ENCODE peak calls at places on chromosomes 1 and 21, in six cellular contexts. One of them, this sample, is unnamed.
A peak's percentile ranks its signal among the peaks of the same experiment; 100 is the strongest.

GRCh38 chr21:32574946-32575925 is 10.1 kb downstream of the TCP10L start:
- DNase-seq in K562: no peak
- DNase-seq in SK-N-SH: no peak
- DNase-seq in HCT116: no peak
- DNase-seq in GM12878: no peak
- DNase-seq in HepG2: no peak
- DNase-seq in this sample: no peak

GRCh38 chr1:47418681-47419272 is 2.7 kb downstream of the FOXE3 start:
- DNase-seq in K562: no peak
- DNase-seq in SK-N-SH: no peak
- DNase-seq in HCT116: no peak
- DNase-seq in GM12878: no peak
- DNase-seq in HepG2: no peak
- DNase-seq in this sample: no peak

GRCh38 chr1:201009967-201010645 is 13.4 kb downstream of the KIF21B start:
- DNase-seq in K562: no peak
- DNase-seq in SK-N-SH: no peak
- DNase-seq in HCT116: no peak
- DNase-seq in GM12878: no peak
- DNase-seq in HepG2: no peak
- DNase-seq in this sample: no peak

GRCh38 chr1:218027152-218027551 is 257.9 kb upstream of the RRP15 start:
- DNase-seq in K562: no peak
- DNase-seq in SK-N-SH: no peak
- DNase-seq in HCT116: no peak
- DNase-seq in GM12878: no peak
- DNase-seq in HepG2: no peak
- DNase-seq in this sample: no peak

GRCh38 chr1:6743189-6744101 is 41.8 kb upstream of the CAMTA1 start:
- DNase-seq in K562: no peak
- DNase-seq in SK-N-SH: no peak
- DNase-seq in HCT116: no peak
- DNase-seq in GM12878: peak; percentile 28
- DNase-seq in HepG2: no peak
- DNase-seq in this sample: no peak

GRCh38 chr1:65020774-65021173 is 54.4 kb upstream of the JAK1 start:
- DNase-seq in K562: no peak
- DNase-seq in SK-N-SH: no peak
- DNase-seq in HCT116: no peak
- DNase-seq in GM12878: no peak
- DNase-seq in HepG2: peak; percentile 30
- DNase-seq in this sample: no peak

GRCh38 chr1:18618546-18619466 is 11.8 kb upstream of the PAX7 start:
- DNase-seq in K562: no peak
- DNase-seq in SK-N-SH: no peak
- DNase-seq in HCT116: peak; percentile 38
- DNase-seq in GM12878: no peak
- DNase-seq in HepG2: peak; percentile 10
- DNase-seq in this sample: no peak

GRCh38 chr1:119506941-119507340 is at the start of gene HSD3B1:
- DNase-seq in K562: no peak
- DNase-seq in SK-N-SH: no peak
- DNase-seq in HCT116: no peak
- DNase-seq in GM12878: no peak
- DNase-seq in HepG2: no peak
- DNase-seq in this sample: no peak

GRCh38 chr1:151837841-151838490 is 1.7 kb downstream of the C2CD4D start:
- DNase-seq in K562: no peak
- DNase-seq in SK-N-SH: no peak
- DNase-seq in HCT116: no peak
- DNase-seq in GM12878: no peak
- DNase-seq in HepG2: no peak
- DNase-seq in this sample: no peak

GRCh38 chr1:150243003-150243402 is 7.1 kb upstream of the ANP32E start:
- DNase-seq in K562: no peak
- DNase-seq in SK-N-SH: no peak
- DNase-seq in HCT116: no peak
- DNase-seq in GM12878: no peak
- DNase-seq in HepG2: no peak
- DNase-seq in this sample: no peak

GRCh38 chr1:51962486-51963356 is 27.8 kb downstream of the RAB3B start:
- DNase-seq in K562: no peak
- DNase-seq in SK-N-SH: no peak
- DNase-seq in HCT116: no peak
- DNase-seq in GM12878: peak; percentile 20
- DNase-seq in HepG2: no peak
- DNase-seq in this sample: no peak

GRCh38 chr1:230268371-230269170 is 157.6 kb downstream of the PGBD5 start:
- DNase-seq in K562: peak; percentile 54
- DNase-seq in SK-N-SH: peak; percentile 90
- DNase-seq in HCT116: peak; percentile 6
- DNase-seq in GM12878: no peak
- DNase-seq in HepG2: peak; percentile 56
- DNase-seq in this sample: no peak

GRCh38 chr1:19730232-19730631 is 65.6 kb downstream of the HTR6 start:
- DNase-seq in K562: no peak
- DNase-seq in SK-N-SH: no peak
- DNase-seq in HCT116: no peak
- DNase-seq in GM12878: no peak
- DNase-seq in HepG2: no peak
- DNase-seq in this sample: no peak

GRCh38 chr1:106480629-106481028 is 575.8 kb upstream of the PRMT6 start:
- DNase-seq in K562: no peak
- DNase-seq in SK-N-SH: no peak
- DNase-seq in HCT116: no peak
- DNase-seq in GM12878: no peak
- DNase-seq in HepG2: no peak
- DNase-seq in this sample: no peak

GRCh38 chr1:236033336-236033735 is 31.6 kb downstream of the NID1 start:
- DNase-seq in K562: no peak
- DNase-seq in SK-N-SH: no peak
- DNase-seq in HCT116: no peak
- DNase-seq in GM12878: no peak
- DNase-seq in HepG2: no peak
- DNase-seq in this sample: no peak

GRCh38 chr1:155989992-155990325 is 11.6 kb upstream of the ARHGEF2 start:
- DNase-seq in K562: no peak
- DNase-seq in SK-N-SH: no peak
- DNase-seq in HCT116: no peak
- DNase-seq in GM12878: no peak
- DNase-seq in HepG2: no peak
- DNase-seq in this sample: no peak

DNA sequence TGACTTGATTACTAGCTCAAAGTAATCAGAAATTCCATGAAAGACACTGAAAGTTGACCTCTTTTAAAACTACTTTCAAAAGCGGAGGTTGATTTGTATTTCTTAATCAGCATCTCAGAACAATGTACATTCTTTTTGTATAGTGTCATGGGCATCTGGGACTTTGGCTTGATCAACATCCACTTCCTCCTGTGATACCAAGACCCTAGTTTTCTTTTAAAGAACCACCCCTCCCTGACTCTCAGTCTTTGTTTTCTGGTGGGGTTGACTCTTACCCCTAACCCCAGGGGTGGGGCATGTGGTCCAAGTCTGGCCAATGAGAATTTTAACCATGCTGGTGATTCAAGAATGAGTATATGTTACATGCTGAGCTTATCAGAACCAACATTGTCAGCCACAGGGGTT is 21.7 kb upstream of the IRF2BP2 start:
- DNase-seq in K562: no peak
- DNase-seq in SK-N-SH: no peak
- DNase-seq in HCT116: no peak
- DNase-seq in GM12878: no peak
- DNase-seq in HepG2: peak; percentile 90
- DNase-seq in this sample: no peak
- TF ChIP-seq REST in K562: no peak
- TF ChIP-seq REST in SK-N-SH: no peak
- TF ChIP-seq REST in HCT116: no peak
- TF ChIP-seq REST in GM12878: no peak
- TF ChIP-seq REST in HepG2: no peak
- TF ChIP-seq REST in this sample: no peak

DNA sequence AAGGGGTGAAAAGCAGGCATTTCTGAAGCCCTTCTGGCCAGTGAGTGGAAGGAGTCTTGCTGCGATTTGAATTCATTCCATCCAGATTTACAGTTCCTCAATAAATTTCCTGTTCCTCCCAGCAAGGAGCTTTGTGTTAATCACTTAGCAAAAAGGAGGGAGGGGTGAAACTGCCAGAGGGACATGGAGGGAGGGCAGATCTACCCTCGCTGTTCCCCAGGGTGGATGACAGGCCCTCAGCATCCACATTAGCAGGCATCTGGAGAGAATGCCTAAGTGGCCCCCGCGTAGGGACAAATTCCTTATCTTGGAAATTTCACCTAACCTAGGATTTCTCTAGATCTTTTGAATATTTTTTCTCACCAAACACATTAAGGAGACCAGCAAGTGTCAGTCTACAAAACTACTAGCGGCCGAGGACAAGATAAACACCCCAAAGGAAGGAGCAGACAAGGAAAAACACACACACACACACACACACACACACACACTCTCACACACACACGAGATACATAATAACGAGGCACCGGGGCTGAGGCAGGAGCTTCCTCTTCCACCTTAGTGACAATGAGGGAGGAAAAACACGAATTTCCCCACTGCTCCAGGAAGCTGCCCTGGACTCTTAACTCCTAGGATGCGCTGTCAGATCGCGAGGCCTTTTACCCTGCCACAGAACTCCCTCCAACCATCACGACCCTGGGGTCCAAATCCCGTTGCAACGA is 983 bp downstream of the ETV3 start:
- DNase-seq in K562: peak; percentile 32
- DNase-seq in SK-N-SH: peak; percentile 45
- DNase-seq in HCT116: no peak
- DNase-seq in GM12878: no peak
- DNase-seq in HepG2: no peak
- DNase-seq in this sample: no peak
- TF ChIP-seq SIN3A in K562: no peak
- TF ChIP-seq SIN3A in SK-N-SH: no peak
- TF ChIP-seq SIN3A in HCT116: no peak
- TF ChIP-seq SIN3A in GM12878: peak; percentile 16
- TF ChIP-seq SIN3A in HepG2: no peak
- TF ChIP-seq SIN3A in this sample: no peak

DNA sequence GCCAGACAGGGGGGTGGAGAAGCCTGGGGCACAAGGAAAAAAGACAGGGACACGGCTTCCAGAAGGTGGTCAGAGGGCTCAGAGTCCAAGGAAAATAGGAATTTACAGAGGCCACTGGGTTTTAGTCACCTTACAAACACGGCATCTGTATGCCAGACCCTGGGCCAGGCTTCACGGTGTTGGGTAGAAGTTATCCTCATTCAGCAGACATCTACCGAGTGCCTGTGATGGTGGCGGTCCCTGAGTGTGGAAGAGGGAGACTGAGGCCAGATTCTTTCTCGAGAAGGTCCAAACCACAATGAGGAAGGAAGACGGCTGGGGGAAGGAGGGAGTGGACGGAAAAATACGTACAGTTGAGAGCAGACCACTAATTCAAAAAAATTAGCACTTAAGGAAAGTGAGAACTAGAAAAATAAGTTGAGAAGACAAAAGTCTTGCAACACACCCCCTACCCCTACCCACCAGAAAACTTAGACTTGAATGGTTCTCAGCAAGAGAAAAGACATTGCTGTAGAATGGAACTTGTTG is 864 bp upstream of the BTG2 start:
- DNase-seq in K562: no peak
- DNase-seq in SK-N-SH: no peak
- DNase-seq in HCT116: no peak
- DNase-seq in GM12878: no peak
- DNase-seq in HepG2: no peak
- DNase-seq in this sample: no peak
- TF ChIP-seq REST in K562: no peak
- TF ChIP-seq REST in SK-N-SH: no peak
- TF ChIP-seq REST in HCT116: no peak
- TF ChIP-seq REST in GM12878: no peak
- TF ChIP-seq REST in HepG2: no peak
- TF ChIP-seq REST in this sample: no peak

GRCh38 chr21:37936010-37936785 is 19.9 kb upstream of the KCNJ6 start:
- DNase-seq in K562: no peak
- DNase-seq in SK-N-SH: no peak
- DNase-seq in HCT116: no peak
- DNase-seq in GM12878: no peak
- DNase-seq in HepG2: no peak
- DNase-seq in this sample: no peak
- TF ChIP-seq SIN3A in K562: no peak
- TF ChIP-seq SIN3A in SK-N-SH: no peak
- TF ChIP-seq SIN3A in HCT116: no peak
- TF ChIP-seq SIN3A in GM12878: no peak
- TF ChIP-seq SIN3A in HepG2: no peak
- TF ChIP-seq SIN3A in this sample: no peak

GRCh38 chr1:240888787-240889048 is 276.8 kb upstream of the GREM2 start:
- DNase-seq in K562: no peak
- DNase-seq in SK-N-SH: no peak
- DNase-seq in HCT116: no peak
- DNase-seq in GM12878: no peak
- DNase-seq in HepG2: no peak
- DNase-seq in this sample: no peak

GRCh38 chr1:240883490-240883889 is 271.5 kb upstream of the GREM2 start:
- DNase-seq in K562: no peak
- DNase-seq in SK-N-SH: no peak
- DNase-seq in HCT116: no peak
- DNase-seq in GM12878: no peak
- DNase-seq in HepG2: no peak
- DNase-seq in this sample: no peak

DNA sequence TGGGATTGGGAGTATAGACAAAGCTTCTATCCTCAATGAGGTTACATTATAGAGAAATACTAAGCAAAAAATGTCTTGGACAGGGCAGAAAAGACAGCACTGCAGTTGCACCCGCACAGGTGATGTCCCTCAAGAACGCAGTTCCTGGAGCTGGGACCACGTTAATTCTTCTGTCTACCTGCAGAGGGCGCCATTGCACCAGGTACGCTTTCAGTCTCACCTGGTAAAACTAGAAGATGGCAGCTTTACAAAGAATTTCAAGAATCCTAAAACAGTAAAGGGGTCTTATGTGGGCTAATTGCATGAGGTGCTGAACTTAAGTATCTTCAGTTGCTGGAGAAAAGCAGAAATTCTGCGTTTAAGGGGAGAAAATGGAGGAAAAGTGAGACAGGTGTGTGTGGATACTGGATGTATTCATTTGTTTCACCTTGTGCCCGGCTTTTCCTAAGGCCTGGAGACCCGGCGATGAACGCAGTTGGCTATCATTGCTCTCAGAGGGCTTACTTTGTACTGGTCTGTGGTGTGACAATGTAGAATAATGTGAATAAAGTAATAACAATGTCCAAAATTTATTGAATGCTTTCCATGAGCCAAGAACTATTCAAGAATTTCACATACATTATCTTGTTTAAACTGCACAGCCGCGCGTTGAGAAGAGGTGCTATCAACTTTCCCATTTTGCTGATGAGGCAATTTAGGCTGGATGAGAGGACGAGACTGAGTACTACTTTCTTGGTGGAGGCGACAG is 276.3 kb upstream of the GREM2 start:
- DNase-seq in K562: peak; percentile 70
- DNase-seq in SK-N-SH: peak; percentile 62
- DNase-seq in HCT116: peak; percentile 3
- DNase-seq in GM12878: no peak
- DNase-seq in HepG2: peak; percentile 12
- DNase-seq in this sample: peak; percentile 36
- TF ChIP-seq REST in K562: no peak
- TF ChIP-seq REST in SK-N-SH: no peak
- TF ChIP-seq REST in HCT116: no peak
- TF ChIP-seq REST in GM12878: no peak
- TF ChIP-seq REST in HepG2: no peak
- TF ChIP-seq REST in this sample: no peak

GRCh38 chr21:45478816-45479669 is 63.2 kb downstream of the SLC19A1 start:
- DNase-seq in K562: no peak
- DNase-seq in SK-N-SH: no peak
- DNase-seq in HCT116: no peak
- DNase-seq in GM12878: no peak
- DNase-seq in HepG2: no peak
- DNase-seq in this sample: no peak
- TF ChIP-seq SIN3A in K562: no peak
- TF ChIP-seq SIN3A in SK-N-SH: no peak
- TF ChIP-seq SIN3A in HCT116: no peak
- TF ChIP-seq SIN3A in GM12878: no peak
- TF ChIP-seq SIN3A in HepG2: no peak
- TF ChIP-seq SIN3A in this sample: no peak